ENCODE peak calls at places on chromosomes 6 and 20, in five cellular contexts. One of them, this sample, is unnamed.

GRCh38 chr6:4940416-4940815 is 63.4 kb downstream of the RPP40 start:
- DNase-seq in cardiac muscle cell: no peak
- DNase-seq in choroid plexus epithelial cell: peak
- DNase-seq in mesendoderm: no peak
- DNase-seq in B cell: no peak
- DNase-seq in this sample: no peak

GRCh38 chr6:85944736-85945135 is 302.1 kb upstream of the SYNCRIP start:
- DNase-seq in cardiac muscle cell: no peak
- DNase-seq in choroid plexus epithelial cell: no peak
- DNase-seq in mesendoderm: no peak
- DNase-seq in B cell: no peak
- DNase-seq in this sample: no peak

GRCh38 chr6:93644611-93645010 is 225.3 kb upstream of the EPHA7 start:
- DNase-seq in cardiac muscle cell: peak
- DNase-seq in choroid plexus epithelial cell: peak
- DNase-seq in mesendoderm: no peak
- DNase-seq in B cell: no peak
- DNase-seq in this sample: no peak

GRCh38 chr6:12065321-12066140 is 53.4 kb downstream of the HIVEP1 start:
- DNase-seq in cardiac muscle cell: no peak
- DNase-seq in choroid plexus epithelial cell: no peak
- DNase-seq in mesendoderm: peak
- DNase-seq in B cell: no peak
- DNase-seq in this sample: no peak

GRCh38 chr6:142942238-142942637 is 2.7 kb downstream of the HIVEP2 start:
- DNase-seq in cardiac muscle cell: no peak
- DNase-seq in choroid plexus epithelial cell: peak
- DNase-seq in mesendoderm: peak
- DNase-seq in B cell: no peak
- DNase-seq in this sample: no peak

GRCh38 chr6:147549531-147549930 is 41.0 kb downstream of the SAMD5 start:
- DNase-seq in cardiac muscle cell: no peak
- DNase-seq in choroid plexus epithelial cell: no peak
- DNase-seq in mesendoderm: no peak
- DNase-seq in B cell: no peak
- DNase-seq in this sample: no peak

GRCh38 chr6:82251942-82252341 is 4.4 kb upstream of the IBTK start:
- DNase-seq in cardiac muscle cell: peak
- DNase-seq in choroid plexus epithelial cell: peak
- DNase-seq in mesendoderm: peak
- DNase-seq in B cell: peak
- DNase-seq in this sample: no peak

GRCh38 chr6:44078795-44079671 is 48.2 kb downstream of the MRPL14 start:
- DNase-seq in cardiac muscle cell: peak
- DNase-seq in choroid plexus epithelial cell: peak
- DNase-seq in mesendoderm: peak
- DNase-seq in B cell: peak
- DNase-seq in this sample: peak

GRCh38 chr20:12764053-12764452 is 244.7 kb upstream of the SPTLC3 start:
- DNase-seq in cardiac muscle cell: no peak
- DNase-seq in choroid plexus epithelial cell: no peak
- DNase-seq in mesendoderm: no peak
- DNase-seq in B cell: no peak
- DNase-seq in this sample: peak

GRCh38 chr20:10242166-10242565 is 23.5 kb downstream of the SNAP25 start:
- DNase-seq in cardiac muscle cell: peak
- DNase-seq in choroid plexus epithelial cell: peak
- DNase-seq in mesendoderm: peak
- DNase-seq in B cell: no peak
- DNase-seq in this sample: no peak

This sample was measured in retina.